ENCODE peak calls at places on chromosomes 7 and 10, in four cellular contexts. One of them, this sample, is unnamed.

GRCh38 chr10:106424981-106425380 is 739.5 kb downstream of the SORCS1 start:
- DNase-seq in GM12878: no peak
- DNase-seq in HepG2: no peak
- DNase-seq in K562: no peak
- DNase-seq in this sample: no peak

GRCh38 chr7:134941185-134941900 is 45.0 kb upstream of the AGBL3 start:
- DNase-seq in GM12878: no peak
- DNase-seq in HepG2: no peak
- DNase-seq in K562: no peak
- DNase-seq in this sample: no peak

GRCh38 chr10:60807499-60807898 is 29.2 kb downstream of the CDK1 start:
- DNase-seq in GM12878: no peak
- DNase-seq in HepG2: no peak
- DNase-seq in K562: no peak
- DNase-seq in this sample: no peak

GRCh38 chr7:5758286-5758685 is 23.2 kb downstream of the RNF216 start:
- DNase-seq in GM12878: no peak
- DNase-seq in HepG2: no peak
- DNase-seq in K562: no peak
- DNase-seq in this sample: no peak

GRCh38 chr7:106421181-106421762 is 136.5 kb upstream of the NAMPT start:
- DNase-seq in GM12878: no peak
- DNase-seq in HepG2: no peak
- DNase-seq in K562: no peak
- DNase-seq in this sample: no peak

GRCh38 chr10:97025613-97026242 is 160.0 kb downstream of the SLIT1 start:
- DNase-seq in GM12878: peak; percentile 31
- DNase-seq in HepG2: peak; percentile 50
- DNase-seq in K562: peak; percentile 52
- DNase-seq in this sample: peak; percentile 69

GRCh38 chr10:112313911-112314310 is 30.7 kb downstream of the TECTB start:
- DNase-seq in GM12878: no peak
- DNase-seq in HepG2: no peak
- DNase-seq in K562: no peak
- DNase-seq in this sample: no peak

GRCh38 chr7:128934361-128935352 is 3.1 kb upstream of the IRF5 start:
- DNase-seq in GM12878: peak; percentile 66
- DNase-seq in HepG2: no peak
- DNase-seq in K562: no peak
- DNase-seq in this sample: no peak

GRCh38 chr7:46319841-46320240 is 398.8 kb upstream of the IGFBP3 start:
- DNase-seq in GM12878: no peak
- DNase-seq in HepG2: no peak
- DNase-seq in K562: no peak
- DNase-seq in this sample: no peak

GRCh38 chr10:10804998-10805737 is 212.5 kb upstream of the CELF2 start:
- DNase-seq in GM12878: no peak
- DNase-seq in HepG2: peak; percentile 18
- DNase-seq in K562: no peak
- DNase-seq in this sample: no peak

DNA sequence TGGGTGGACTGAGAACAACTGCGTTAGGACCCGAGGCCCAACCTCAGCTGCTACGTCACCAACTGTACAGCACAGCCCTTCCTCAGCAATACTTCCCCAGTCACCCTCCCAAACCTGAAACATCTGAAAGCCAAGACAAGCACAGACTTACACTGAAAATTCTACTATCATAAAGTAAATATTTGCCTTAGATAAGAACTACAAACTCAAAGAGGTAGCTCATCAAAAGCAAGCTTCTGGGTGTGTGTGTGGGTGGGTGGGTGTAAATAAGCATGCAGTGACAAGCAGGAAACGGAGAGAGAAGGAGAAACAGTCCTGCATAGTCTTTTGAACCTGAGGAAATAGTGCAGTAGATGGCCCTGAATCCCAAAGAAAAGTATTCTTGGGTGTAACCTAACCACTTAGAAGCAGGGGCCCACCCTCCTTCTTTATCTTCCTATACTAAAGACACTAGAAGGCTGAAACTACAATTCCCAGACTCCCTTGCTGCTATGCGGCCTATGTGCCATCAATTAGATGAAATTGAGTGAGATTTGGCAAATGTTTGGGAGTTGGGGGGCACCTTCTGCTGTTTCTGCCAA is 18.7 kb downstream of the SLC25A13 start:
- DNase-seq in GM12878: no peak
- DNase-seq in HepG2: peak; percentile 96
- DNase-seq in K562: peak; percentile 52
- DNase-seq in this sample: no peak
- TF ChIP-seq CBFB in GM12878: no peak
- TF ChIP-seq CBFB in HepG2: no peak
- TF ChIP-seq CBFB in K562: no peak
- TF ChIP-seq CBFB in this sample: no peak

DNA sequence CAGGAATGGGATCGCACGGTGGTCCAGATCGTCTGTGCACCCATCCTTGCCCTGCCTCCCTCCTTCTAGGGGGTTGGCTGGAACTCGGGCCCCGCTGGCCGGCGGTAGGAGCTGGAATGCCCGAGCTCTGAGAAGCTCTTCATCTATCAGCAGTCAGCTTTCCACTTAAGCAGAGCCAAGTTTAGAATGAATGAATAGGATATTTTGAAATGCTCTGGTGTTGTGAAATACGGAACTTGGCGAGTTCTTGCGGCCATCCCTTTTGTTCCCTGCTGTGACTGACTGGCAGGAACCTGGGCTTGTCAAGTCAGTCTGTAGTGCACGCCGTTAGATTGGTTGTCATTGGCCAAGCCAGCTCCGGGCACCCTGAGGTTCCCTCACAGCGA is 33.3 kb downstream of the FOXK1 start:
- DNase-seq in GM12878: no peak
- DNase-seq in HepG2: peak; percentile 83
- DNase-seq in K562: no peak
- DNase-seq in this sample: no peak
- TF ChIP-seq CBFB in GM12878: no peak
- TF ChIP-seq CBFB in HepG2: no peak
- TF ChIP-seq CBFB in K562: no peak
- TF ChIP-seq CBFB in this sample: no peak

DNA sequence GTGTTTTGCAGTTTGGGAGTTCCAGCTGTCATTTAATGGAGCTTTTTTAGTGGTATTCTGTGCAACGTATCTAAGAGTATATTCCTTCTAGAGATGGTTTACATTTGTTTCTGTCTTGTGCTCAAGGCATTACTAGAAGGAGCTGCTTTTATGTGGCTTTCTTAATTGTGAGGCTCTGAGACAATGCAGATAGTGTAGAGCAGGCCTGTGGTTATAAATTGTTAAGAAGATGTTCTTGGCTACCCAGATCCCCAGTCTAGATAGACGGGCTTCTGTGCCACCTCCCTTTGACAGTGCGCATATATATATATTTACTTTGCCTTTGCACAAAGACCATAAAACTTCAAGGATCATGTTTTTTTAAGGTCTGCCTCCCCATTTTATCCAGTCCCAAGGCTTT is 160.8 kb upstream of the PODXL start:
- DNase-seq in GM12878: no peak
- DNase-seq in HepG2: no peak
- DNase-seq in K562: no peak
- DNase-seq in this sample: no peak
- TF ChIP-seq CBFB in GM12878: no peak
- TF ChIP-seq CBFB in HepG2: no peak
- TF ChIP-seq CBFB in K562: no peak
- TF ChIP-seq CBFB in this sample: no peak

GRCh38 chr7:73342645-73343044 is 14.7 kb downstream of the FKBP6 start:
- DNase-seq in GM12878: no peak
- DNase-seq in HepG2: peak; percentile 73
- DNase-seq in K562: no peak
- DNase-seq in this sample: no peak

GRCh38 chr7:73340514-73340913 is 12.6 kb downstream of the FKBP6 start:
- DNase-seq in GM12878: no peak
- DNase-seq in HepG2: no peak
- DNase-seq in K562: no peak
- DNase-seq in this sample: no peak

GRCh38 chr7:73338321-73338720 is 10.4 kb downstream of the FKBP6 start:
- DNase-seq in GM12878: no peak
- DNase-seq in HepG2: no peak
- DNase-seq in K562: no peak
- DNase-seq in this sample: no peak

GRCh38 chr7:73343671-73344380 is 15.9 kb downstream of the FKBP6 start:
- DNase-seq in GM12878: no peak
- DNase-seq in HepG2: peak; percentile 81
- DNase-seq in K562: no peak
- DNase-seq in this sample: no peak

GRCh38 chr7:73341877-73342276 is 13.9 kb downstream of the FKBP6 start:
- DNase-seq in GM12878: no peak
- DNase-seq in HepG2: peak; percentile 43
- DNase-seq in K562: peak; percentile 80
- DNase-seq in this sample: no peak
- TF ChIP-seq CBFB in GM12878: no peak
- TF ChIP-seq CBFB in HepG2: no peak
- TF ChIP-seq CBFB in K562: no peak
- TF ChIP-seq CBFB in this sample: no peak

GRCh38 chr7:340200-340937 is 50.4 kb downstream of the FOXL3 start:
- DNase-seq in GM12878: no peak
- DNase-seq in HepG2: no peak
- DNase-seq in K562: peak; percentile 29
- DNase-seq in this sample: no peak
- TF ChIP-seq CBFB in GM12878: no peak
- TF ChIP-seq CBFB in HepG2: no peak
- TF ChIP-seq CBFB in K562: no peak
- TF ChIP-seq CBFB in this sample: no peak

GRCh38 chr10:19906108-19906791 is 90.0 kb downstream of the PLXDC2 start:
- DNase-seq in GM12878: no peak
- DNase-seq in HepG2: no peak
- DNase-seq in K562: no peak
- DNase-seq in this sample: no peak

GRCh38 chr10:19908991-19909699 is 92.9 kb downstream of the PLXDC2 start:
- DNase-seq in GM12878: no peak
- DNase-seq in HepG2: no peak
- DNase-seq in K562: no peak
- DNase-seq in this sample: no peak

DNA sequence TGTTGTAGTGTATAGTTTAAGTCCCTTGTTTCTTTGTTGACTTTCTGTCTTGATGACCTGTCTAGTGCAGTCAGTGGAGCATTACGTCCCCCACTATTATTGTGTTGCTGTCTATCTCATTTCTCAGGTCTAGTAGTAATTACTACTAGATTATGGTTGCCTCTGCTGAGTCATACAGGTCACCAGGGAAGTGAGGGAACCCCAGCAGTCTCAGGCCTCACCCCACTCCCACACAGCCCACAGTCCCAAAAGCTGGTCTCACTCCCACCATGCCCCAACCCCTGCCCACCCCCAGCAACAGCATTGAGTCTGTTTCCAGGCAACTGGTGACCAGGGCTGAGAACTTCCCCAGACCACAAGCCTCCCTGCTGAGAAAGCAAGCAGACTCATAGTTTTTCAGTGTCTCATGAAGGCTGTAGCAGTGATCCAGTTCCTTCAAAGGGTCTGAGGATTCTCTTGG is 88.0 kb downstream of the PLXDC2 start:
- DNase-seq in GM12878: peak; percentile 27
- DNase-seq in HepG2: no peak
- DNase-seq in K562: no peak
- DNase-seq in this sample: no peak
- TF ChIP-seq CBFB in GM12878: no peak
- TF ChIP-seq CBFB in HepG2: no peak
- TF ChIP-seq CBFB in K562: no peak
- TF ChIP-seq CBFB in this sample: no peak

GRCh38 chr10:35705671-35706070 is 63.6 kb upstream of the FZD8 start:
- DNase-seq in GM12878: no peak
- DNase-seq in HepG2: no peak
- DNase-seq in K562: no peak
- DNase-seq in this sample: no peak
- TF ChIP-seq CBFB in GM12878: no peak
- TF ChIP-seq CBFB in HepG2: no peak
- TF ChIP-seq CBFB in K562: no peak
- TF ChIP-seq CBFB in this sample: no peak

GRCh38 chr7:15507708-15508107 is 54.1 kb downstream of the AGMO start:
- DNase-seq in GM12878: no peak
- DNase-seq in HepG2: no peak
- DNase-seq in K562: no peak
- DNase-seq in this sample: no peak
- TF ChIP-seq CBFB in GM12878: no peak
- TF ChIP-seq CBFB in HepG2: no peak
- TF ChIP-seq CBFB in K562: no peak
- TF ChIP-seq CBFB in this sample: no peak

This sample was measured in WTC11.